ENCODE peak calls at places on chromosomes 12 and 14, in nine cellular contexts. R is adrenal gland, C is Peyer's patch, H is cardiac muscle cell, J is K562, G is body of pancreas, W is mucosa of descending colon, V is heart left ventricle, T is colonic mucosa. K is an unnamed sample. For H3K36me3 and H3K9me3, the result is how much of the 10 kb centered on the place peaks cover.

GRCh38 chr14:99757331-99758070 is 35.7 kb upstream of the EML1 start:
- DNase-seq in J (no peak), G (no peak), C (no peak), V (no peak), W (no peak), H (peak), T (no peak), R (no peak), K (no peak)

GRCh38 chr12:52566847-52567291 is 6.8 kb downstream of the KRT74 start:
- DNase-seq in C (no peak), W (no peak), H (peak), T (no peak), V (peak), G (no peak), R (no peak), J (peak), K (no peak)

GRCh38 chr12:31965090-31965489 is 5.9 kb downstream of the RESF1 start:
- DNase-seq in H (no peak), R (no peak), G (no peak), C (no peak), J (no peak), V (no peak), W (no peak), T (no peak), K (no peak)

GRCh38 chr14:92647499-92648279 is 100.7 kb downstream of the LGMN start:
- DNase-seq in V (no peak), W (no peak), T (no peak), G (no peak), J (no peak), H (peak), R (no peak), C (no peak), K (no peak)

GRCh38 chr14:104967144-104967413 is 11.1 kb downstream of the AHNAK2 start:
- DNase-seq in R (no peak), C (no peak), T (no peak), W (no peak), G (no peak), H (no peak), J (no peak), V (peak), K (no peak)

GRCh38 chr14:75981426-75981825 is 369 bp downstream of the TGFB3 start:
- DNase-seq in W (no peak), H (no peak), G (peak), C (no peak), J (peak), R (peak), V (no peak), T (no peak), K (no peak)

GRCh38 chr12:6285063-6285477 is 25.4 kb upstream of the PLEKHG6 start:
- DNase-seq in G (peak), R (peak), J (peak), C (peak), H (peak), V (no peak), W (peak), T (peak), K (peak)

GRCh38 chr12:132502149-132502881 is 12.4 kb downstream of the FBRSL1 start:
- DNase-seq in J (peak), R (peak), H (no peak), W (peak), T (peak), V (no peak), G (peak), C (no peak), K (no peak)

GRCh38 chr12:127811988-127812387 is 455.0 kb upstream of the TMEM132C start:
- DNase-seq in G (no peak), V (peak), C (no peak), R (no peak), T (peak), J (no peak), H (peak), W (peak), K (no peak)

GRCh38 chr14:104865631-104866441 is 768 bp downstream of the CEP170B start:
- DNase-seq in C (peak), G (peak), W (peak), V (peak), H (peak), J (peak), T (peak), R (peak), K (peak)

GRCh38 chr12:52629251-52630103 is 11.1 kb upstream of the KRT73 start:
- DNase-seq in J (no peak), V (no peak), C (no peak), H (no peak), R (no peak), G (no peak), W (no peak), T (no peak), K (no peak)

GRCh38 chr12:131511391-131511802 is 199.5 kb upstream of the SFSWAP start:
- DNase-seq in V (no peak), J (no peak), W (peak), G (no peak), R (peak), C (peak), H (peak), T (no peak), K (no peak)

GRCh38 chr12:50200507-50201273 is 33.5 kb upstream of the CERS5 start:
- DNase-seq in W (no peak), T (no peak), J (no peak), G (no peak), V (no peak), H (peak), R (no peak), C (no peak), K (no peak)

DNA sequence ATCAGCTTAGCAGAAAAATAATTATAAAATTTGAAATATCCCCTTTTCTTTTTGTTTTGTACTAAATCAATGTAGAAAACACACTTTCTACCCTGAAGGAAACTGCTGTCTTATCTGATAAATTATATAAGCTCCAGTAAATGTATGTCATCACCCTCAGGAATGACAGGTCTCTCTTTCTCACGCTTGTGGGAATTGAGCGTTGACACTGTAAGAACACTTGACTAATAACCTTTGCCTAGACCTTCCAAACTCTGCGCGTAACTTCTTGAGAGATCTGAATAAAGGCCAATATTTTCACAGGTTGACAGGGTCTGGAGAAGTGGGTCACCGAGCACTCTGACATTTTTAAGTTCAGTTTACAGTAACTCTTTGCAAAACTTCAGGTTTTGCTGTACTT is 138.5 kb downstream of the BCAT1 start:
- DNase-seq in W (no peak), G (no peak), C (no peak), T (no peak), H (no peak), R (no peak), J (no peak), V (no peak), K (no peak)
- H3K36me3 ChIP-seq in W (under half), G (under half), C (under half), T (under half), H (under half), R (under half), J (under half), V (under half), K (under half)

GRCh38 chr12:76533331-76533730 is 26.2 kb downstream of the OSBPL8 start:
- DNase-seq in J (no peak), V (no peak), G (no peak), H (no peak), T (no peak), C (no peak), W (no peak), R (no peak), K (no peak)

GRCh38 chr12:76536546-76536945 is 23.0 kb downstream of the OSBPL8 start:
- DNase-seq in W (no peak), R (no peak), V (no peak), T (no peak), G (no peak), H (no peak), J (no peak), C (no peak), K (no peak)

GRCh38 chr12:76532520-76532919 is 27.1 kb downstream of the OSBPL8 start:
- DNase-seq in G (no peak), R (no peak), W (no peak), C (no peak), T (no peak), V (no peak), H (no peak), J (no peak), K (no peak)

GRCh38 chr12:76537923-76538322 is 21.6 kb downstream of the OSBPL8 start:
- DNase-seq in W (no peak), V (no peak), R (no peak), H (no peak), C (no peak), T (no peak), G (no peak), J (no peak), K (no peak)

DNA sequence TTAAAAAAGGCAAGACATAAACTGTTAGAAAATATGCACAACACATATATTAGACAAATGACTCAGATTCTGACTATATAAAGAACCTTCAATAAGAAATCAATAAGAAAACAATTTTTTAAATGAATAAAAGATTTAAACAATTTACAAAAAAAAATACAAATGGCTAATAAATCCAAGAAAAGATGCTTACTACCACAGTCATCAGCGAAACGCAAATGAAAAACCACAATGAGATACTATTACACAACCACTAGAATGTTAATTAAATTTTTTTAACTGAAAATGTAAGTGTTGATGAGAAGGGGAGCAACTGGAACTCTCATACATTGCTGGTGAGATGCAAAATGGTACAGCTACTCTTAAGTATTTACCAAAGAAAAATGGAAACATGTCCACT is 24.4 kb downstream of the OSBPL8 start:
- DNase-seq in H (no peak), J (no peak), C (no peak), R (no peak), W (no peak), T (no peak), V (no peak), G (no peak), K (no peak)
- TF ChIP-seq CTCF in H (no peak), J (no peak), C (no peak), R (no peak), W (no peak), T (no peak), V (no peak), G (no peak), K (no peak)

DNA sequence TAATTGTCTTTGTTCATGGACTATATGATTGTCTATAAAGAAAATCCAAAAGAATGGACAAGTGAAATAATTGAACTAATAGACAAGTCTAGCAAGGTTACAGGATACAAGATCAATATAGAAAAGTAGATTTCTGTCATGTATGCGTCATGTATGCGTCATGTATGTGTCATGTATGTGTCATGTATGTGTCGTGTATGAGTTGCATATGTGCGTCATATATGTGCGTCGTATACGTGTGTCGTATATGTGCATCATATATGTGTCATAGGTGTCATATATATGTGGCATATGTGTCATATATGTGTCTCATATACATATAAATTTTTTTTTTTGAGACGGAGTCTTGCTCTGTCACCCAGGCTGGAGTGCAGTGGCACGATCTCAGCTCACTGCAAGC is 516.8 kb downstream of the NOVA1 start:
- DNase-seq in V (no peak), R (no peak), W (no peak), C (no peak), J (no peak), G (no peak), T (no peak), H (no peak), K (no peak)
- H3K9me3 ChIP-seq in V (under half), R (under half), W (under half), C (under half), J (under half), G (under half), T (under half), H (under half), K (under half)

GRCh38 chr12:57171668-57172067 is 24.2 kb upstream of the LRP1-AS start:
- DNase-seq in C (no peak), W (peak), J (no peak), R (no peak), G (no peak), T (no peak), H (peak), V (no peak), K (no peak)

GRCh38 chr12:57170408-57170807 is 23.0 kb upstream of the LRP1-AS start:
- DNase-seq in H (no peak), W (no peak), G (no peak), T (no peak), C (no peak), J (no peak), V (no peak), R (no peak), K (no peak)

GRCh38 chr12:57173683-57174082 is 26.3 kb upstream of the LRP1-AS start:
- DNase-seq in V (no peak), C (no peak), G (no peak), T (no peak), R (no peak), H (no peak), J (no peak), W (no peak), K (no peak)

GRCh38 chr12:57175428-57176138 is 28.2 kb upstream of the LRP1-AS start:
- DNase-seq in H (peak), C (peak), G (peak), J (peak), R (peak), W (peak), V (peak), T (peak), K (peak)

DNA sequence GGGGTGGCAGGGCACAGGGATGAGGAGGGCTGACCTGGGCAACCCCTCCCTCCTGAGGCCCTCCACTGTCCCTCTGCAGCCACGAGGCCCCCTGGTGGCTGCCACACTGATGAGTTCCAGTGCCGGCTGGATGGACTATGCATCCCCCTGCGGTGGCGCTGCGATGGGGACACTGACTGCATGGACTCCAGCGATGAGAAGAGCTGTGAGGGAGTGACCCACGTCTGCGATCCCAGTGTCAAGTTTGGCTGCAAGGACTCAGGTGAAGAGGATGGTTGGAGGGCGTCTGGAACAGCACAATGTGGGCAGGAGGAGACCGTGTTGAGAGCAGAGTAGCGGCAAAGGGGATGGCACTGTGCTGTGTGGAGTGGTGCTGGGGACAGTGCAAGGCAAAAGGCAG is 25.7 kb upstream of the LRP1-AS start:
- DNase-seq in R (no peak), T (no peak), C (peak), J (peak), V (no peak), W (peak), H (peak), G (peak), K (no peak)
- H3K36me3 ChIP-seq in R (half or more), T (under half), C (under half), J (under half), V (under half), W (under half), H (under half), G (under half), K (under half)

DNA sequence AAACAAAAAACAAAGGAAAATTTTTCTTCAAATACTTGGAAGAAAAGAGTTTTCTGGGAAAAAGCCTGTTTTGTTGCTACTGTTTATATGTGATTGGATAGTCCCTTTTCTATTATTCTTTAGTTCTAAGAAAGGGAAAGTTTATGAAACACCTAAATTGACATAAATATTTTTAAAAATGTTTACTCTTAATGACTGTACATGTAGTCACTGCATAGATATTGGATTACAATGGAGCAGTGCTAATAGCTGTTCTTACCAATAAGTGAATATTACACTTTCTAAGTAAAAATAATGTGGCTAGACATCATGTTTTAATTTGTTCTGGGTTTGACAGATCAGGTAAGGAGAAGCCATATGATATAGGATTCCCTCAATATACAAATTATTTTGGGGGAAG is 352.7 kb upstream of the DIO2 start:
- DNase-seq in T (no peak), H (no peak), V (no peak), W (no peak), R (no peak), C (no peak), G (no peak), J (no peak), K (no peak)
- TF ChIP-seq CTCF in T (no peak), H (no peak), V (no peak), W (no peak), R (no peak), C (no peak), G (no peak), J (no peak), K (no peak)

GRCh38 chr14:106585692-106586091 is 1059.3 kb downstream of the TMEM121 start:
- DNase-seq in J (no peak), G (no peak), C (no peak), H (no peak), T (no peak), W (no peak), V (no peak), R (no peak), K (no peak)

GRCh38 chr14:106586098-106586704 is 1059.8 kb downstream of the TMEM121 start:
- DNase-seq in W (peak), R (no peak), T (peak), V (no peak), C (peak), J (peak), H (no peak), G (peak), K (no peak)
- H3K9me3 ChIP-seq in W (under half), R (under half), T (under half), V (under half), C (under half), J (under half), H (under half), G (under half), K (under half)

K was measured in lung.